ENCODE peak calls at places on chromosomes 16 and 17, in eight cellular contexts. O, L, K, X, S, D, F and N are unnamed samples.

GRCh38 chr16:84332975-84333684 is 35.2 kb upstream of the ATP2C2 start:
- DNase-seq in X (no peak), D (no peak), S (peak), L (peak), K (no peak), F (no peak), O (peak), N (no peak)

GRCh38 chr16:87790278-87791023 is 24.7 kb upstream of the KLHDC4 start:
- DNase-seq in D (no peak), L (peak), X (no peak), S (peak), O (no peak), F (peak), K (no peak), N (no peak)

GRCh38 chr16:83344014-83344413 is 463.8 kb upstream of the HSBP1 start:
- DNase-seq in F (no peak), L (no peak), D (no peak), S (no peak), X (no peak), K (no peak), O (no peak), N (no peak)

GRCh38 chr17:77865109-77865611 is 93.3 kb upstream of the TNRC6C start:
- DNase-seq in K (no peak), D (no peak), F (no peak), S (peak), L (no peak), X (no peak), O (peak), N (no peak)

GRCh38 chr16:1188781-1189189 is 35.9 kb downstream of the CACNA1H start:
- DNase-seq in F (peak), K (peak), D (peak), O (peak), X (peak), S (peak), L (peak), N (peak)

GRCh38 chr17:12789075-12789975 is at the start of gene ARHGAP44:
- DNase-seq in S (peak), X (no peak), O (peak), L (peak), F (peak), K (no peak), D (no peak), N (no peak)

GRCh38 chr17:78985395-78985794 is 5.7 kb upstream of the LGALS3BP start:
- DNase-seq in X (no peak), S (no peak), L (no peak), D (no peak), K (no peak), F (no peak), O (no peak), N (no peak)

GRCh38 chr17:61405047-61405685 is 5.5 kb downstream of the TBX2 start:
- DNase-seq in X (no peak), K (no peak), D (no peak), O (peak), L (no peak), S (no peak), F (no peak), N (no peak)

GRCh38 chr17:27978689-27979175 is 63.7 kb upstream of the NLK start:
- DNase-seq in X (no peak), K (no peak), D (no peak), F (no peak), O (no peak), S (no peak), L (no peak), N (no peak)

GRCh38 chr16:29114476-29115012 is 129.7 kb downstream of the LAT start:
- DNase-seq in X (no peak), D (no peak), S (no peak), K (no peak), O (no peak), L (no peak), F (no peak), N (no peak)

GRCh38 chr16:86099326-86099725 is 200.4 kb downstream of the IRF8 start:
- DNase-seq in X (no peak), K (no peak), D (no peak), O (peak), F (no peak), S (no peak), L (no peak), N (no peak)

GRCh38 chr17:78176548-78177025 is 8.2 kb downstream of the SYNGR2 start:
- DNase-seq in O (peak), K (peak), L (peak), S (peak), X (peak), F (peak), D (peak), N (peak)

GRCh38 chr16:85281181-85281580 is 168.9 kb upstream of the CIBAR2 start:
- DNase-seq in F (no peak), D (no peak), X (no peak), O (no peak), K (no peak), L (no peak), S (no peak), N (no peak)

GRCh38 chr16:77794586-77794985 is 6.2 kb downstream of the VAT1L start:
- DNase-seq in K (no peak), D (no peak), X (no peak), O (no peak), L (no peak), S (no peak), F (no peak), N (no peak)

GRCh38 chr17:57278740-57279387 is 22.5 kb downstream of the MSI2 start:
- DNase-seq in D (no peak), L (no peak), O (no peak), S (no peak), F (no peak), X (no peak), K (no peak), N (no peak)

GRCh38 chr17:20122236-20122879 is 113.2 kb downstream of the SPECC1 start:
- DNase-seq in O (no peak), S (no peak), F (no peak), L (no peak), D (no peak), K (no peak), X (no peak), N (no peak)

GRCh38 chr16:17173134-17173729 is 297.5 kb downstream of the XYLT1 start:
- DNase-seq in L (peak), S (peak), D (no peak), F (peak), K (no peak), X (no peak), O (no peak), N (no peak)

GRCh38 chr16:14375132-14375491 is 254.9 kb downstream of the PARN start:
- DNase-seq in F (no peak), O (no peak), L (no peak), D (no peak), K (no peak), X (no peak), S (no peak), N (no peak)

GRCh38 chr16:14409563-14409962 is 220.5 kb downstream of the PARN start:
- DNase-seq in X (no peak), F (peak), D (no peak), K (no peak), S (peak), O (no peak), L (peak), N (no peak)

GRCh38 chr16:1707193-1707790 is 1.3 kb downstream of the MAPK8IP3 start:
- DNase-seq in S (peak), X (no peak), F (no peak), L (no peak), K (peak), O (no peak), D (peak), N (peak)

GRCh38 chr17:39677072-39677471 is 8.8 kb downstream of the PNMT start:
- DNase-seq in O (no peak), X (no peak), K (no peak), F (no peak), S (no peak), L (no peak), D (no peak), N (no peak)

GRCh38 chr16:78563905-78564304 is 464.5 kb downstream of the WWOX start:
- DNase-seq in X (no peak), S (peak), L (no peak), K (no peak), D (peak), F (no peak), O (no peak), N (no peak)

GRCh38 chr17:17500999-17501605 is 4.9 kb upstream of the RASD1 start:
- DNase-seq in O (peak), X (no peak), K (no peak), D (peak), S (no peak), L (no peak), F (no peak), N (no peak)

GRCh38 chr16:57147381-57148191 is 38.3 kb downstream of the PSME3IP1 start:
- DNase-seq in K (no peak), X (no peak), F (peak), D (peak), O (peak), S (peak), L (no peak), N (no peak)

GRCh38 chr17:48051706-48052486 is 3.7 kb downstream of the NFE2L1 start:
- DNase-seq in X (no peak), L (peak), D (no peak), O (no peak), S (peak), F (peak), K (no peak), N (no peak)

GRCh38 chr17:77859411-77859810 is 99.1 kb upstream of the TNRC6C start:
- DNase-seq in X (no peak), D (no peak), O (peak), F (no peak), L (no peak), K (no peak), S (no peak), N (no peak)

GRCh38 chr17:1647802-1648581 is 1.7 kb downstream of the RILP start:
- DNase-seq in L (peak), D (no peak), K (no peak), O (no peak), X (no peak), F (peak), S (peak), N (peak)

GRCh38 chr17:72121164-72122001 is 563 bp downstream of the SOX9 start:
- DNase-seq in D (no peak), L (peak), S (peak), O (no peak), X (no peak), F (peak), K (no peak), N (no peak)

GRCh38 chr16:81755915-81756644 is 23.0 kb upstream of the PLCG2 start:
- DNase-seq in F (no peak), K (no peak), S (peak), O (no peak), X (no peak), L (no peak), D (no peak), N (no peak)

GRCh38 chr16:54048994-54049929 is 237.3 kb downstream of the IRX3 start:
- DNase-seq in K (no peak), D (no peak), O (no peak), F (no peak), S (no peak), X (no peak), L (no peak), N (no peak)

GRCh38 chr16:67302076-67302475 is 22.7 kb downstream of the PLEKHG4 start:
- DNase-seq in K (no peak), S (no peak), X (no peak), D (no peak), O (no peak), L (no peak), F (no peak), N (no peak)

GRCh38 chr16:67302882-67303434 is 23.6 kb downstream of the KCTD19 start:
- DNase-seq in X (no peak), O (no peak), L (no peak), S (peak), D (no peak), K (no peak), F (no peak), N (no peak)

GRCh38 chr16:67304006-67304405 is 22.5 kb downstream of the KCTD19 start:
- DNase-seq in D (no peak), K (no peak), O (no peak), L (no peak), S (no peak), F (no peak), X (no peak), N (no peak)

GRCh38 chr16:67299269-67299668 is 19.9 kb downstream of the PLEKHG4 start:
- DNase-seq in D (no peak), S (no peak), O (no peak), F (no peak), L (no peak), K (no peak), X (no peak), N (no peak)

DNA sequence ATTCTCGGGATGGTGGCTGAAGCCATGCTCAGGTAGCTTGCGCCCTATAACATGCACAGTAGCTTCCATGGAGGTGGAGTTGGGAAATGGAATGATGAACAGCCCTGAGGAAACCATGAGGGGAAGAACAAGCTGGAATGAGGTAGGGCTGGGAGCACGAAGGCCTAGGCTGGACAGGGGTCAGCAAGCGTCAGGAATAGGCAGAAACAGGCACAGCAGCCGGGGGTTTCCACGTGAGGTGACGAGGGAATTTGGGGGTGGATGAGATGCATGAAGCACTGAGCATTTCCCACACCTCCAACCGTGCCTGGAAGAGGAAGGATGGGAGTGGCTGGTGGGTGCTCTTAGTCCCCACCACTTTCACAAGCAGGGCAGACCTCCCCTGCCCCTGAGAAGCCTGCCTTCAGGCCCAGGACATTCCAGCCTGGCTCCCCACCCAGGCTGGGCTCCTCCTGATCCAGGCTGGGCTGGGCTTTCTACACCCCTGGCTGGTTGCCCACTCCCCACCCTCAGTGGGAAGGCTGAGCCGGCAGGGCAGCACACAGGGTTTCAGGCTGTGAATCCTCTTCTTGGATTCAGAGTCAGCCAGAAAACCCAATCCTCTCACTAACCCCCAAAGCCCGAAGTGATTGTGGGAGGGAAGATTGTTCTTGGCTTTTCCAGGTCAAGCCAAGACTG is 21.9 kb downstream of the PLEKHG4 start:
- DNase-seq in L (no peak), K (no peak), D (no peak), F (peak), O (peak), X (no peak), S (peak), N (no peak)
- H3K27ac ChIP-seq in L (no peak), K (no peak), D (no peak), F (no peak), O (no peak), X (no peak), S (no peak), N (no peak)

DNA sequence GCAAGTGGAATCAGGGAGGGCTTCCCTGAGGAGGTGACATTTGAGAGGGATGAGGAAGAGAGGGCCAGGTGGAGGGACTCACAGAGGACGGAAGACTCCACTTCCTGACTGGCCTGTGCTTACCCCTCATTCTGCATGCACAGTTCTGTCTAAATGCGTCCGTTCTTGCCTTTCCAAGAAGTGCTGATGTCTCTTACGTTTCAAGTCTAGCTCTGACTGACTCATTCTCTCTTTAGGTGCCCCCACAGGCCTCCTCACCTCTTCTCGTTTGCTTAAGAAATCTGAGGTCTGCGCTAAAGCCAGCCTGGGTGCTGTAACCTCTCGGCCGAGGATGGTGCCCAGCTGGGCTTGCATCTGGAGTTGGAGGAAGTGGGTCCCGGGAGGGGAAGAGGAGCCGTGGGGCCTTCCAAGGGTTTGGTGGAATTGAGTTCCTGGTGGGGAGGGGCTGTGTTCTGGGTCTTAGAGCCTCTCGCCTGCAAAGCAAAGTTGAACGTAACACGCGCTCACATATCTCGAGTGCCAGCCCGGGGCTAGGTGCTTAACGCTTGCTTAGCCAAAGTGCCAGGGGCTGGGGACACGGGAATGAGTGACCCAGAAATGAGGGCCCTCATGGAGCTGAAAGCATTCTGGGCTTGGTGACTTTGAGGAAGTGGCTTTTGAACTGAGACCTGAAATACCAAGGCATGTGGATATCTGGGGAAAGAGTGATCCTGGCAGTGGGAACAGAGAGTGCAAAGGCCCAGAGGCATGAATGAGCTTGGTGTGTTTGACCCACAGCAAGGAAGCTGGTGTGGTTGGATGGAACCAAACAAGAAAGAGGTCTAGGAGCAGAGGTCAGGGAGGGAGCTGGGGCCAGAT is 4.9 kb downstream of the IL4R start:
- DNase-seq in X (peak), O (peak), L (peak), K (peak), F (peak), D (no peak), S (peak), N (peak)
- H3K27ac ChIP-seq in X (peak), O (no peak), L (peak), K (peak), F (no peak), D (no peak), S (peak), N (peak)

GRCh38 chr17:8312251-8312650 is 2.2 kb downstream of the ARHGEF15 start:
- DNase-seq in O (no peak), S (no peak), F (no peak), L (no peak), X (no peak), K (no peak), D (no peak), N (no peak)
- H3K27ac ChIP-seq in O (no peak), S (no peak), F (no peak), L (no peak), X (no peak), K (no peak), D (no peak), N (no peak)

GRCh38 chr17:9959377-9959981 is 54.4 kb upstream of the RCVRN start:
- DNase-seq in D (no peak), S (no peak), X (no peak), K (no peak), L (peak), O (no peak), F (peak), N (peak)

GRCh38 chr17:9956474-9957131 is 51.5 kb upstream of the RCVRN start:
- DNase-seq in O (no peak), X (no peak), F (no peak), D (no peak), K (no peak), S (no peak), L (no peak), N (no peak)

GRCh38 chr17:9951803-9952202 is 46.7 kb upstream of the RCVRN start:
- DNase-seq in O (no peak), F (no peak), X (no peak), S (no peak), L (no peak), D (no peak), K (no peak), N (no peak)

GRCh38 chr17:9958586-9959281 is 53.7 kb upstream of the RCVRN start:
- DNase-seq in F (no peak), X (no peak), O (no peak), D (no peak), L (no peak), S (no peak), K (no peak), N (no peak)

DNA sequence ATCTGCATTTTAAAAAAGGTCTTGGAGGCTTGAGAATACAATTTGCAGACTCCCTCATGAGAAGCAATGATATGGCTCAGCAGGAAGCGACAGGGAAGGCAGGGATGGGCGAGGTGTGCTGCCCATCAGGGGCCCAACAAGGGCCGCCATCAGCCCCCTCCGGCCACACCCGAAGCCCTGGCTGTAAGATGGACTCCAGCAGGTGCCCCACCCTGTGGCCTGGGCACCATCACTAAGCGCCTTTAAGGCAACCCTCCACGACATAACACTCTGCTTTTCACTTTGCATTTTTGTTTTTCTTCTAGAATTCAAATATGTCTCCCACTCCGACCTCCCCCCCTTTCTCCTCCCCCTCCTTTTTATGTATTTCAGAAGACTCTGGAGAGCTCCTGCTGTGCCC is 52.2 kb upstream of the RCVRN start:
- DNase-seq in L (no peak), F (no peak), S (no peak), D (no peak), X (no peak), K (no peak), O (no peak), N (no peak)
- H3K27ac ChIP-seq in L (no peak), F (no peak), S (no peak), D (no peak), X (no peak), K (no peak), O (no peak), N (no peak)